ENCODE peak calls at places on chromosomes 5 and 9, in five cellular contexts. One of them, this sample, is unnamed.

GRCh38 chr5:124951676-124952075 is 205.2 kb upstream of the ZNF608 start:
- DNase-seq in testis: no peak
- DNase-seq in stomach: no peak
- DNase-seq in choroid plexus epithelial cell: no peak
- DNase-seq in thyroid gland: no peak
- DNase-seq in this sample: no peak

GRCh38 chr5:6365977-6366590 is 12.3 kb downstream of the MED10 start:
- DNase-seq in testis: peak; percentile 8
- DNase-seq in choroid plexus epithelial cell: no peak
- DNase-seq in thyroid gland: no peak
- DNase-seq in stomach: peak; percentile 8
- DNase-seq in this sample: no peak

GRCh38 chr5:181281077-181281983 is 20.4 kb upstream of the TRIM52 start:
- DNase-seq in choroid plexus epithelial cell: no peak
- DNase-seq in stomach: no peak
- DNase-seq in testis: peak; percentile 73
- DNase-seq in thyroid gland: no peak
- DNase-seq in this sample: no peak

GRCh38 chr5:124844371-124844770 is 97.9 kb upstream of the ZNF608 start:
- DNase-seq in thyroid gland: no peak
- DNase-seq in stomach: no peak
- DNase-seq in testis: no peak
- DNase-seq in choroid plexus epithelial cell: no peak
- DNase-seq in this sample: no peak

GRCh38 chr5:149938791-149939358 is 5.7 kb downstream of the PDE6A start:
- DNase-seq in choroid plexus epithelial cell: peak; percentile 71
- DNase-seq in thyroid gland: no peak
- DNase-seq in testis: no peak
- DNase-seq in stomach: no peak
- DNase-seq in this sample: no peak

GRCh38 chr5:6510132-6510531 is 61.5 kb downstream of the UBE2QL1 start:
- DNase-seq in thyroid gland: no peak
- DNase-seq in testis: no peak
- DNase-seq in stomach: no peak
- DNase-seq in choroid plexus epithelial cell: peak; percentile 12
- DNase-seq in this sample: no peak

GRCh38 chr5:1375871-1376850 is 31.3 kb upstream of the CLPTM1L start:
- DNase-seq in choroid plexus epithelial cell: no peak
- DNase-seq in testis: no peak
- DNase-seq in thyroid gland: peak; percentile 38
- DNase-seq in stomach: no peak
- DNase-seq in this sample: peak; percentile 77

GRCh38 chr9:118303216-118303615 is 599.0 kb downstream of the TLR4 start:
- DNase-seq in thyroid gland: no peak
- DNase-seq in choroid plexus epithelial cell: no peak
- DNase-seq in stomach: no peak
- DNase-seq in testis: no peak
- DNase-seq in this sample: no peak

GRCh38 chr5:76660360-76660759 is 37.2 kb upstream of the F2RL2 start:
- DNase-seq in testis: no peak
- DNase-seq in thyroid gland: no peak
- DNase-seq in stomach: no peak
- DNase-seq in choroid plexus epithelial cell: peak; percentile 20
- DNase-seq in this sample: no peak

GRCh38 chr5:95962785-95963184 is 1.1 kb upstream of the ELL2 start:
- DNase-seq in stomach: no peak
- DNase-seq in choroid plexus epithelial cell: peak; percentile 38
- DNase-seq in thyroid gland: no peak
- DNase-seq in testis: no peak
- DNase-seq in this sample: peak; percentile 12

GRCh38 chr5:1832511-1833250 is 31.5 kb downstream of the NDUFS6 start:
- DNase-seq in choroid plexus epithelial cell: no peak
- DNase-seq in thyroid gland: no peak
- DNase-seq in testis: no peak
- DNase-seq in stomach: no peak
- DNase-seq in this sample: no peak

GRCh38 chr9:109894921-109895758 is 115.1 kb downstream of the PALM2AKAP2 start:
- DNase-seq in testis: no peak
- DNase-seq in stomach: no peak
- DNase-seq in choroid plexus epithelial cell: peak; percentile 34
- DNase-seq in thyroid gland: no peak
- DNase-seq in this sample: no peak

GRCh38 chr9:88418715-88419540 is 30.7 kb downstream of the SPIN1 start:
- DNase-seq in testis: no peak
- DNase-seq in thyroid gland: no peak
- DNase-seq in choroid plexus epithelial cell: no peak
- DNase-seq in stomach: no peak
- DNase-seq in this sample: no peak

GRCh38 chr9:105332471-105332870 is 88.0 kb downstream of the SLC44A1 start:
- DNase-seq in stomach: no peak
- DNase-seq in testis: no peak
- DNase-seq in thyroid gland: no peak
- DNase-seq in choroid plexus epithelial cell: no peak
- DNase-seq in this sample: no peak

GRCh38 chr5:40962207-40962955 is 53.1 kb downstream of the C7 start:
- DNase-seq in stomach: no peak
- DNase-seq in testis: peak; percentile 21
- DNase-seq in choroid plexus epithelial cell: no peak
- DNase-seq in thyroid gland: no peak
- DNase-seq in this sample: no peak

GRCh38 chr5:80622756-80623155 is 31.7 kb upstream of the MSH3 start:
- DNase-seq in stomach: no peak
- DNase-seq in thyroid gland: no peak
- DNase-seq in testis: no peak
- DNase-seq in choroid plexus epithelial cell: no peak
- DNase-seq in this sample: no peak

GRCh38 chr9:89407070-89407469 is 88.8 kb downstream of the SECISBP2 start:
- DNase-seq in choroid plexus epithelial cell: no peak
- DNase-seq in testis: no peak
- DNase-seq in thyroid gland: no peak
- DNase-seq in stomach: no peak
- DNase-seq in this sample: no peak

GRCh38 chr5:175738126-175738525 is 80.3 kb downstream of the HRH2 start:
- DNase-seq in stomach: no peak
- DNase-seq in choroid plexus epithelial cell: no peak
- DNase-seq in testis: no peak
- DNase-seq in thyroid gland: no peak
- DNase-seq in this sample: no peak

GRCh38 chr5:1718669-1719068 is 81.0 kb downstream of the MRPL36 start:
- DNase-seq in choroid plexus epithelial cell: peak; percentile 23
- DNase-seq in thyroid gland: no peak
- DNase-seq in stomach: no peak
- DNase-seq in testis: no peak
- DNase-seq in this sample: no peak

GRCh38 chr5:30539004-30539634 is 654.4 kb upstream of the CDH6 start:
- DNase-seq in stomach: no peak
- DNase-seq in thyroid gland: peak; percentile 54
- DNase-seq in testis: no peak
- DNase-seq in choroid plexus epithelial cell: peak; percentile 92
- DNase-seq in this sample: no peak

GRCh38 chr9:121987312-121987711 is 105.8 kb downstream of the TTLL11 start:
- DNase-seq in thyroid gland: peak; percentile 82
- DNase-seq in choroid plexus epithelial cell: no peak
- DNase-seq in testis: peak; percentile 24
- DNase-seq in stomach: no peak
- DNase-seq in this sample: no peak

GRCh38 chr9:121984726-121985402 is 108.2 kb downstream of the TTLL11 start:
- DNase-seq in choroid plexus epithelial cell: peak; percentile 90
- DNase-seq in testis: no peak
- DNase-seq in thyroid gland: no peak
- DNase-seq in stomach: no peak
- DNase-seq in this sample: no peak

GRCh38 chr9:121989010-121989409 is 104.1 kb downstream of the TTLL11 start:
- DNase-seq in testis: peak; percentile 61
- DNase-seq in choroid plexus epithelial cell: peak; percentile 56
- DNase-seq in thyroid gland: peak; percentile 54
- DNase-seq in stomach: no peak
- DNase-seq in this sample: peak; percentile 69

GRCh38 chr9:121981118-121981883 is 111.8 kb downstream of the TTLL11 start:
- DNase-seq in testis: no peak
- DNase-seq in thyroid gland: no peak
- DNase-seq in choroid plexus epithelial cell: no peak
- DNase-seq in stomach: no peak
- DNase-seq in this sample: no peak

DNA sequence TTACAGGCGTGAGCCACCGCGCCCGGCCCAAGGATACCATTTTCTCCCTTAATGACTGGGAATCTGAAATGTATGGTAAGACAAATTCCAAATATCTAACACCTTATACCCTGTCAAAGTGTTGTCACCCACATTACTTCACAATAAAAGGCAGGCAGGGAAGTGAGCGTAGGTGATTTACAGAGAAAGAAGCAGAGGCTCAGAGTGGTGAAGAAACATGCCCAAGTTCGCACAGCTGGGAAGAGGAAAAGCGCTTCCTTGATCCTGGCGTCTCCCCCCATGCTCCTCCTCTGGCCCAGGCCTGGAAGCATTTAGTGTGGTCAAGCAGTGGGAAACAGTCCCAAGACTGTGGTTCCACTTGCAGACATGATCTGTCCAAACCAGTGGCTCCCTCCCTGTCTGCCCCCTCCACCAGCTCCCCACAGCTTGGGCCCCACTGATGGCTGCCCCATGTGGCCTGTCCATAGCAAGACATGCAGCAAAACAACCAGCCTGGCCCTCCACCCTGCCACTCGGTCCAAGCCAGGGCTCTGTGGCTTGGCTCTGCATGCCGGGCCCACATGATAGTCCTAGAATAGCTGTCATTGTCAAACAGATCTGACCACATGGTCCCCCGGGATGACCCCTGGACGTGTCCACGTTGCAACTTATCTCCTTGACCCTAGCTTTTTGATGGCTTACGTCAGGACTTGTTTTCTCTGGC is 107.2 kb downstream of the TTLL11 start:
- DNase-seq in testis: no peak
- DNase-seq in choroid plexus epithelial cell: no peak
- DNase-seq in stomach: no peak
- DNase-seq in thyroid gland: peak; percentile 33
- DNase-seq in this sample: peak; percentile 34
- TF ChIP-seq CTCF in testis: no peak
- TF ChIP-seq CTCF in choroid plexus epithelial cell: peak; percentile 24
- TF ChIP-seq CTCF in stomach: no peak
- TF ChIP-seq CTCF in thyroid gland: no peak
- TF ChIP-seq CTCF in this sample: peak; percentile 43

GRCh38 chr9:129620669-129621295 is at the start of gene C9orf50:
- DNase-seq in stomach: no peak
- DNase-seq in testis: no peak
- DNase-seq in thyroid gland: no peak
- DNase-seq in choroid plexus epithelial cell: no peak
- DNase-seq in this sample: no peak
- H3K4me3 ChIP-seq in stomach: peak within 1 kb of the TSS; percentile 52
- H3K4me3 ChIP-seq in testis: peak within 1 kb of the TSS; percentile 61
- H3K4me3 ChIP-seq in thyroid gland: peak within 1 kb of the TSS; percentile 7
- H3K4me3 ChIP-seq in choroid plexus epithelial cell: peak within 1 kb of the TSS; percentile 57
- H3K4me3 ChIP-seq in this sample: peak within 1 kb of the TSS; percentile 42

GRCh38 chr9:124309665-124310064 is 51.9 kb downstream of the NEK6 start:
- DNase-seq in stomach: no peak
- DNase-seq in thyroid gland: no peak
- DNase-seq in choroid plexus epithelial cell: peak; percentile 98
- DNase-seq in testis: no peak
- DNase-seq in this sample: no peak

GRCh38 chr9:124313940-124314339 is 56.2 kb downstream of the NEK6 start:
- DNase-seq in testis: no peak
- DNase-seq in choroid plexus epithelial cell: no peak
- DNase-seq in stomach: no peak
- DNase-seq in thyroid gland: no peak
- DNase-seq in this sample: no peak

GRCh38 chr9:124308606-124309310 is 51.0 kb downstream of the NEK6 start:
- DNase-seq in thyroid gland: no peak
- DNase-seq in testis: no peak
- DNase-seq in choroid plexus epithelial cell: no peak
- DNase-seq in stomach: no peak
- DNase-seq in this sample: no peak

GRCh38 chr9:124312290-124313265 is 54.8 kb downstream of the NEK6 start:
- DNase-seq in thyroid gland: no peak
- DNase-seq in stomach: no peak
- DNase-seq in choroid plexus epithelial cell: no peak
- DNase-seq in testis: no peak
- DNase-seq in this sample: no peak

GRCh38 chr9:124311283-124311682 is 53.5 kb downstream of the NEK6 start:
- DNase-seq in stomach: no peak
- DNase-seq in testis: no peak
- DNase-seq in thyroid gland: no peak
- DNase-seq in choroid plexus epithelial cell: no peak
- DNase-seq in this sample: peak; percentile 38
- TF ChIP-seq CTCF in stomach: no peak
- TF ChIP-seq CTCF in testis: no peak
- TF ChIP-seq CTCF in thyroid gland: no peak
- TF ChIP-seq CTCF in choroid plexus epithelial cell: peak; percentile 27
- TF ChIP-seq CTCF in this sample: peak; percentile 58

GRCh38 chr5:97136471-97136870 is 5.9 kb downstream of the LIX1 start:
- DNase-seq in thyroid gland: no peak
- DNase-seq in stomach: no peak
- DNase-seq in choroid plexus epithelial cell: no peak
- DNase-seq in testis: no peak
- DNase-seq in this sample: no peak

GRCh38 chr5:97141539-97141938 is 872 bp downstream of the LIX1 start:
- DNase-seq in choroid plexus epithelial cell: no peak
- DNase-seq in thyroid gland: no peak
- DNase-seq in testis: no peak
- DNase-seq in stomach: no peak
- DNase-seq in this sample: no peak

GRCh38 chr5:97143715-97144114 is 1.3 kb upstream of the LIX1 start:
- DNase-seq in choroid plexus epithelial cell: no peak
- DNase-seq in stomach: no peak
- DNase-seq in testis: no peak
- DNase-seq in thyroid gland: no peak
- DNase-seq in this sample: no peak

GRCh38 chr5:97142521-97143254 is at the start of gene LIX1:
- DNase-seq in stomach: no peak
- DNase-seq in testis: peak; percentile 51
- DNase-seq in choroid plexus epithelial cell: peak; percentile 72
- DNase-seq in thyroid gland: peak; percentile 58
- DNase-seq in this sample: peak; percentile 63

GRCh38 chr5:97141031-97141430 is 1.4 kb downstream of the LIX1 start:
- DNase-seq in testis: no peak
- DNase-seq in stomach: no peak
- DNase-seq in thyroid gland: no peak
- DNase-seq in choroid plexus epithelial cell: no peak
- DNase-seq in this sample: no peak
- H3K4me3 ChIP-seq in testis: no peak overlapping the region
- H3K4me3 ChIP-seq in stomach: no peak overlapping the region
- H3K4me3 ChIP-seq in thyroid gland: no peak overlapping the region
- H3K4me3 ChIP-seq in choroid plexus epithelial cell: no peak overlapping the region
- H3K4me3 ChIP-seq in this sample: no peak overlapping the region

This sample was measured in WERI-Rb-1.